ENCODE peak calls at places on chromosomes 2 and 18, in six cellular contexts. One of them, this sample, is unnamed.

GRCh38 chr2:235050992-235051351 is 99.2 kb downstream of the SH3BP4 start:
- DNase-seq in transverse colon: peak; percentile 87
- DNase-seq in ovary: peak; percentile 29
- DNase-seq in psoas muscle: peak; percentile 87
- DNase-seq in Peyer's patch: peak; percentile 86
- DNase-seq in adrenal gland: peak; percentile 85
- DNase-seq in this sample: peak; percentile 97

GRCh38 chr2:231680992-231681852 is 27.1 kb upstream of the PTMA start:
- DNase-seq in transverse colon: peak; percentile 82
- DNase-seq in ovary: peak; percentile 93
- DNase-seq in psoas muscle: peak; percentile 92
- DNase-seq in Peyer's patch: peak; percentile 78
- DNase-seq in adrenal gland: peak; percentile 85
- DNase-seq in this sample: peak; percentile 91

GRCh38 chr2:187098154-187098553 is 249.2 kb upstream of the ZSWIM2 start:
- DNase-seq in transverse colon: no peak
- DNase-seq in ovary: no peak
- DNase-seq in psoas muscle: no peak
- DNase-seq in Peyer's patch: no peak
- DNase-seq in adrenal gland: no peak
- DNase-seq in this sample: no peak

GRCh38 chr2:127763776-127764175 is 47.2 kb downstream of the WDR33 start:
- DNase-seq in transverse colon: no peak
- DNase-seq in ovary: no peak
- DNase-seq in psoas muscle: no peak
- DNase-seq in Peyer's patch: no peak
- DNase-seq in adrenal gland: no peak
- DNase-seq in this sample: no peak

GRCh38 chr18:13136689-13137040 is 81.9 kb upstream of the LDLRAD4 start:
- DNase-seq in transverse colon: peak; percentile 21
- DNase-seq in ovary: peak; percentile 54
- DNase-seq in psoas muscle: peak; percentile 51
- DNase-seq in Peyer's patch: no peak
- DNase-seq in adrenal gland: no peak
- DNase-seq in this sample: no peak

GRCh38 chr18:12741351-12741750 is 38.5 kb downstream of the PSMG2 start:
- DNase-seq in transverse colon: no peak
- DNase-seq in ovary: no peak
- DNase-seq in psoas muscle: no peak
- DNase-seq in Peyer's patch: no peak
- DNase-seq in adrenal gland: no peak
- DNase-seq in this sample: no peak

GRCh38 chr2:176150338-176151198 is 782 bp upstream of the HOXD4 start:
- DNase-seq in transverse colon: no peak
- DNase-seq in ovary: no peak
- DNase-seq in psoas muscle: no peak
- DNase-seq in Peyer's patch: no peak
- DNase-seq in adrenal gland: no peak
- DNase-seq in this sample: no peak

GRCh38 chr2:42659601-42660000 is 91.2 kb downstream of the MTA3 start:
- DNase-seq in transverse colon: no peak
- DNase-seq in ovary: no peak
- DNase-seq in psoas muscle: no peak
- DNase-seq in Peyer's patch: no peak
- DNase-seq in adrenal gland: peak; percentile 38
- DNase-seq in this sample: no peak

GRCh38 chr2:25021963-25022362 is 19.9 kb upstream of the EFR3B start:
- DNase-seq in transverse colon: no peak
- DNase-seq in ovary: no peak
- DNase-seq in psoas muscle: no peak
- DNase-seq in Peyer's patch: no peak
- DNase-seq in adrenal gland: peak; percentile 29
- DNase-seq in this sample: no peak

GRCh38 chr2:68225119-68225632 is 27.2 kb downstream of the PPP3R1 start:
- DNase-seq in transverse colon: peak; percentile 37
- DNase-seq in ovary: no peak
- DNase-seq in psoas muscle: no peak
- DNase-seq in Peyer's patch: no peak
- DNase-seq in adrenal gland: peak; percentile 54
- DNase-seq in this sample: no peak

GRCh38 chr2:131034122-131035051 is 58.9 kb downstream of the FAM168B start:
- DNase-seq in transverse colon: no peak
- DNase-seq in ovary: peak; percentile 62
- DNase-seq in psoas muscle: no peak
- DNase-seq in Peyer's patch: no peak
- DNase-seq in adrenal gland: no peak
- DNase-seq in this sample: peak; percentile 71

GRCh38 chr2:192053921-192054320 is 140.8 kb downstream of the TMEFF2 start:
- DNase-seq in transverse colon: no peak
- DNase-seq in ovary: no peak
- DNase-seq in psoas muscle: no peak
- DNase-seq in Peyer's patch: no peak
- DNase-seq in adrenal gland: no peak
- DNase-seq in this sample: no peak

GRCh38 chr18:68314403-68314802 is 400.5 kb downstream of the TMX3 start:
- DNase-seq in transverse colon: no peak
- DNase-seq in ovary: no peak
- DNase-seq in psoas muscle: no peak
- DNase-seq in Peyer's patch: no peak
- DNase-seq in adrenal gland: no peak
- DNase-seq in this sample: no peak

GRCh38 chr18:78242796-78243195 is 736.8 kb upstream of the SALL3 start:
- DNase-seq in transverse colon: no peak
- DNase-seq in ovary: no peak
- DNase-seq in psoas muscle: peak; percentile 52
- DNase-seq in Peyer's patch: no peak
- DNase-seq in adrenal gland: no peak
- DNase-seq in this sample: no peak
- H3K27ac ChIP-seq in transverse colon: no peak overlapping the region
- H3K27ac ChIP-seq in ovary: no peak overlapping the region
- H3K27ac ChIP-seq in psoas muscle: no peak overlapping the region
- H3K27ac ChIP-seq in Peyer's patch: no peak overlapping the region
- H3K27ac ChIP-seq in adrenal gland: no peak overlapping the region
- H3K27ac ChIP-seq in this sample: no peak overlapping the region

GRCh38 chr2:70641263-70641784 is 87.7 kb upstream of the TGFA start:
- DNase-seq in transverse colon: no peak
- DNase-seq in ovary: no peak
- DNase-seq in psoas muscle: no peak
- DNase-seq in Peyer's patch: no peak
- DNase-seq in adrenal gland: no peak
- DNase-seq in this sample: no peak

GRCh38 chr2:70639841-70640448 is 86.3 kb upstream of the TGFA start:
- DNase-seq in transverse colon: no peak
- DNase-seq in ovary: no peak
- DNase-seq in psoas muscle: no peak
- DNase-seq in Peyer's patch: no peak
- DNase-seq in adrenal gland: no peak
- DNase-seq in this sample: no peak

GRCh38 chr2:70646429-70646828 is 92.8 kb upstream of the TGFA start:
- DNase-seq in transverse colon: no peak
- DNase-seq in ovary: no peak
- DNase-seq in psoas muscle: no peak
- DNase-seq in Peyer's patch: no peak
- DNase-seq in adrenal gland: no peak
- DNase-seq in this sample: no peak

GRCh38 chr2:70645733-70646420 is 92.3 kb upstream of the TGFA start:
- DNase-seq in transverse colon: no peak
- DNase-seq in ovary: no peak
- DNase-seq in psoas muscle: no peak
- DNase-seq in Peyer's patch: no peak
- DNase-seq in adrenal gland: no peak
- DNase-seq in this sample: no peak

GRCh38 chr2:70643715-70644114 is 90.1 kb upstream of the TGFA start:
- DNase-seq in transverse colon: peak; percentile 53
- DNase-seq in ovary: no peak
- DNase-seq in psoas muscle: no peak
- DNase-seq in Peyer's patch: no peak
- DNase-seq in adrenal gland: no peak
- DNase-seq in this sample: no peak
- TF ChIP-seq CTCF in transverse colon: peak; percentile 43
- TF ChIP-seq CTCF in ovary: no peak
- TF ChIP-seq CTCF in psoas muscle: peak; percentile 4
- TF ChIP-seq CTCF in Peyer's patch: peak; percentile 21
- TF ChIP-seq CTCF in adrenal gland: no peak
- TF ChIP-seq CTCF in this sample: no peak

GRCh38 chr2:72153026-72153791 is 5.5 kb upstream of the CYP26B1 start:
- DNase-seq in transverse colon: no peak
- DNase-seq in ovary: no peak
- DNase-seq in psoas muscle: no peak
- DNase-seq in Peyer's patch: no peak
- DNase-seq in adrenal gland: peak; percentile 13
- DNase-seq in this sample: no peak

GRCh38 chr2:72154386-72154785 is 6.7 kb upstream of the CYP26B1 start:
- DNase-seq in transverse colon: no peak
- DNase-seq in ovary: no peak
- DNase-seq in psoas muscle: no peak
- DNase-seq in Peyer's patch: peak; percentile 15
- DNase-seq in adrenal gland: no peak
- DNase-seq in this sample: peak; percentile 30

GRCh38 chr2:72155737-72156136 is 8.1 kb upstream of the CYP26B1 start:
- DNase-seq in transverse colon: no peak
- DNase-seq in ovary: no peak
- DNase-seq in psoas muscle: no peak
- DNase-seq in Peyer's patch: peak; percentile 25
- DNase-seq in adrenal gland: no peak
- DNase-seq in this sample: no peak

GRCh38 chr2:72155151-72155550 is 7.5 kb upstream of the CYP26B1 start:
- DNase-seq in transverse colon: no peak
- DNase-seq in ovary: no peak
- DNase-seq in psoas muscle: no peak
- DNase-seq in Peyer's patch: no peak
- DNase-seq in adrenal gland: no peak
- DNase-seq in this sample: no peak

DNA sequence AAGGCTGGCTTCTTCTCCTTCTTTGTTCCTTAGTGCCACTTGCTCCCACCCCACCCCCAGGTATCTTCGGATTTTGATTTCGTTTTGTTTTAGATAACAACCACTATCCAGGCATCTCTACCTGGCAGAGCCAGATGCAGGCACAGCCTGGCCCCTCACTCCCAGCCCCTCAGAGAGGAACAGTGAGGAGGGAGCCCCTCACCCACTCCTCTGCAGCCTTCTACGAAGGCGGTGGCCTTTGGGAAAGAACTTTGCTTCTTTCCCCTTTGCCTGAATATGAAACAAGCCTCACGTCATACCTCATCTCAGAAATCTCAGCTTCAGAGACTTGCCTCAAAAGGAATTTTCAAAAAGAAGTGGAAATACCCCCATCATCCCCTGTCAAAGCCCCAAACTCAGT is 6.3 kb upstream of the CYP26B1 start:
- DNase-seq in transverse colon: no peak
- DNase-seq in ovary: no peak
- DNase-seq in psoas muscle: no peak
- DNase-seq in Peyer's patch: no peak
- DNase-seq in adrenal gland: no peak
- DNase-seq in this sample: no peak
- H3K27me3 ChIP-seq in transverse colon: peaks cover 32% of the 10 kb centered on the region
- H3K27me3 ChIP-seq in ovary: no peaks in the 10 kb centered on the region
- H3K27me3 ChIP-seq in psoas muscle: no peaks in the 10 kb centered on the region
- H3K27me3 ChIP-seq in Peyer's patch: no peaks in the 10 kb centered on the region
- H3K27me3 ChIP-seq in adrenal gland: peaks cover 11% of the 10 kb centered on the region
- H3K27me3 ChIP-seq in this sample: no peaks in the 10 kb centered on the region

DNA sequence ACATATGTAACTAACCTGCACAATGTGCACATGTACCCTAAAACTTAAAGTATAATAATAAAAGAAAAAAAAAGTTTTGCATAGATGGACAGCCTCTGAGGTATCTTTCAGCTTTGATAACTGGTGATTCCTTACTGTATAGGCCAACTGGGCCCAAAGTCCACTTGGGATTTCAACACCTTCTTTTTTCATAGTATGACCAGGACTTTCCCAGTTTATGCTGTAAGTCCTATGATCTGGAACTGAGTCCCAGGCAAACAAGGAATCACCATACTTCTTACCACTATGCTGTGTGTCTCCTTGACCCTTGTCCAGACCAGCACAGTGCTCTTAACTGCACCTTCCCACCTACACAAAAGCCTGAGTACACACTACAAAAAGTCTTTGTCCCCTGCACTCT is 205.1 kb upstream of the RBBP8 start:
- DNase-seq in transverse colon: no peak
- DNase-seq in ovary: no peak
- DNase-seq in psoas muscle: no peak
- DNase-seq in Peyer's patch: no peak
- DNase-seq in adrenal gland: no peak
- DNase-seq in this sample: no peak
- H3K27ac ChIP-seq in transverse colon: no peak overlapping the region
- H3K27ac ChIP-seq in ovary: no peak overlapping the region
- H3K27ac ChIP-seq in psoas muscle: no peak overlapping the region
- H3K27ac ChIP-seq in Peyer's patch: no peak overlapping the region
- H3K27ac ChIP-seq in adrenal gland: no peak overlapping the region
- H3K27ac ChIP-seq in this sample: no peak overlapping the region